ENCODE peak calls at places on chromosomes 1 and 21, in eight cellular contexts. O is nephron progenitor cell, Z is psoas muscle, S is adrenal gland, U is sigmoid colon, Q is ascending aorta, M is cardiac fibroblast, W is RWPE2. Y is an unnamed sample.

GRCh38 chr1:29119365-29119929 is 4.3 kb downstream of the TMEM200B start:
- DNase-seq in O (no peak), Z (no peak), S (no peak), U (no peak), Q (no peak), M (no peak), W (no peak), Y (no peak)

GRCh38 chr1:202711949-202712635 is 1.8 kb upstream of the SYT2 start:
- DNase-seq in O (no peak), Z (no peak), S (no peak), U (peak), Q (peak), M (no peak), W (no peak), Y (no peak)

GRCh38 chr1:102566182-102566581 is 542.1 kb downstream of the COL11A1 start:
- DNase-seq in O (no peak), Z (no peak), S (no peak), U (no peak), Q (no peak), M (no peak), W (no peak), Y (no peak)

GRCh38 chr21:36630485-36631206 is 68.3 kb upstream of the SIM2 start:
- DNase-seq in O (peak), Z (peak), S (peak), U (no peak), Q (no peak), M (peak), W (no peak), Y (no peak)

GRCh38 chr21:44082648-44083436 is 24.4 kb upstream of the PWP2 start:
- DNase-seq in O (no peak), Z (no peak), S (no peak), U (no peak), Q (peak), M (no peak), W (no peak), Y (peak)

GRCh38 chr1:56992318-56993136 is 26.7 kb upstream of the C8B start:
- DNase-seq in O (no peak), Z (no peak), S (no peak), U (no peak), Q (no peak), M (no peak), W (no peak), Y (no peak)

GRCh38 chr1:208174736-208175507 is 69.3 kb downstream of the PLXNA2 start:
- DNase-seq in O (no peak), Z (no peak), S (no peak), U (no peak), Q (no peak), M (peak), W (no peak), Y (no peak)

GRCh38 chr1:53175302-53175913 is 21.2 kb upstream of the CPT2 start:
- DNase-seq in O (no peak), Z (no peak), S (no peak), U (no peak), Q (no peak), M (peak), W (no peak), Y (no peak)

GRCh38 chr21:41677671-41678015 is 89.2 kb downstream of the RIPK4 start:
- DNase-seq in O (no peak), Z (no peak), S (no peak), U (no peak), Q (no peak), M (no peak), W (no peak), Y (peak)

GRCh38 chr1:56788102-56788501 is 31.1 kb downstream of the FYB2 start:
- DNase-seq in O (no peak), Z (no peak), S (no peak), U (no peak), Q (no peak), M (no peak), W (no peak), Y (no peak)

GRCh38 chr1:58722967-58723366 is 23.1 kb upstream of the MYSM1 start:
- DNase-seq in O (no peak), Z (no peak), S (no peak), U (no peak), Q (no peak), M (peak), W (no peak), Y (no peak)

GRCh38 chr1:27402349-27402754 is 9.9 kb downstream of the GPR3 start:
- DNase-seq in O (no peak), Z (peak), S (peak), U (peak), Q (peak), M (peak), W (no peak), Y (no peak)

DNA sequence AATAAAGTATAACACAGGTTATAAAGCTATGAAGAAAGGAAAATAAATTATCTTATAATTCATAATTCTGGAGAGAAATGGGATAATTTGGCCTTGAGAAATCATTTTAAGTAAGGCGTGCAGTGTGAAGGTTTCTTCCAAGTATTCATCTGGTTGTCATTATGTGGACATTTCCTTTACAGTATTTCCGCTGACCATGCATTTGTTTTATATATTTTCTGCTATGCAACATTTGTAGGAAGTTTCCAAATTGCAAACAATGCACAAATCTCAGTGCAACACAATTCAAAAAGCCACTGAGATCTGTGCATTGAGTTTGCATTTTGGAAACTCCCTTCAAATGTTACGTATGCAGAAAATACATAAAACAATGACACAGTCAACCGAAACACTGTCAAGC is 17.8 kb downstream of the ZNF670 start:
- DNase-seq in O (no peak), Z (no peak), S (no peak), U (no peak), Q (no peak), M (no peak), W (no peak), Y (no peak)
- TF ChIP-seq CTCF in O (no peak), Z (no peak), S (no peak), U (no peak), Q (no peak), M (no peak), W (no peak), Y (no peak)

GRCh38 chr1:204619721-204620120 is 65.8 kb downstream of the LRRN2 start:
- DNase-seq in O (no peak), Z (no peak), S (no peak), U (no peak), Q (no peak), M (no peak), W (no peak), Y (no peak)
- TF ChIP-seq CTCF in O (no peak), Z (no peak), S (no peak), U (no peak), Q (no peak), M (no peak), W (no peak), Y (no peak)

GRCh38 chr1:206590025-206590834 is 22.0 kb downstream of the EIF2D start:
- DNase-seq in O (no peak), Z (no peak), S (peak), U (no peak), Q (no peak), M (peak), W (no peak), Y (no peak)
- TF ChIP-seq CTCF in O (no peak), Z (peak), S (no peak), U (peak), Q (peak), M (peak), W (peak), Y (peak)

DNA sequence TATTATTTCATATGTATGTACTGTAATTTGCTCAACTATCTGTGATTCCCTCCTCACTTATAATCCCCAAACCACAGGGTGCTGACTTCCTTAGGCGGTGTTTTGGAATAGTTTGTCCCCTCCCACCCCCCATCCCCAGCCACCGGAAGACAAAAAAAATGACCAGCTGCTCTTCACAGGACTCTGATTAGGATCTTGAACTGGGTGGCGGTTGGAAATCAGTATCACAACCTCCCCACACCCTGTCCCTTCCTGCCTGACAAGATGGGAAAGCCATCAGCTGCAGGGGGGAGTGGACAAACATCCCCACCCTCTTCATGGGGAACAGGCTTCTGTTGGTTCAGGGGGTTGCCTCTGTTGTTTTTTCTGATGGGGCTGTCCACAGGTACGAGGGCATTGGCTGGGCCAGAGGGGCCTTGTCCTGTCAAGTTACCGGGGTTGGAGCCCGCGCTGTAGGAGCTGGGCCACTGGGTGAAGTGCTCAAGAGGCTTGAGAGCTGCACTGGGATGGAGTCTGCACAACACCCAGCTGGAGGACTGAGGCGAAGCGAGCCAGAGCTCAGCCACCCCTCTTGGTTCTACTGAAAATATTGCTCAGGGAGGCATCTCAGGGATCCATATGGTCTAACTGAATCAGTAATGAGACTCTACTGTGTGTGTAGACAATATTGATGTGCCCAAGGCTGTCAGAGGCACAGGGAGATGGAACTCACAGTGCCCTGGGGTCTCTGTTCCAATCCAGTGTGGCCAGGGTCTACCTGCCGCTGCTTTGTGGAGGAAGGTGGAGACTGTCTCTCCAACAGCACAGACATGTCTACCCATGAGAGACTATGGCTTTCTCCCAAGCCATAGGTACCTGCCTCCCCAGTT is 28.2 kb downstream of the NAV1 start:
- DNase-seq in O (no peak), Z (no peak), S (no peak), U (peak), Q (no peak), M (no peak), W (no peak), Y (no peak)
- TF ChIP-seq CTCF in O (no peak), Z (no peak), S (no peak), U (no peak), Q (no peak), M (no peak), W (no peak), Y (no peak)

GRCh38 chr1:46478721-46479485 is 10.7 kb upstream of the DMBX1 start:
- DNase-seq in O (no peak), Z (no peak), S (no peak), U (no peak), Q (no peak), M (no peak), W (no peak), Y (no peak)

GRCh38 chr1:46481961-46482360 is 7.7 kb upstream of the DMBX1 start:
- DNase-seq in O (no peak), Z (no peak), S (no peak), U (no peak), Q (no peak), M (no peak), W (no peak), Y (no peak)

GRCh38 chr1:46479744-46480350 is 9.8 kb upstream of the DMBX1 start:
- DNase-seq in O (no peak), Z (no peak), S (no peak), U (no peak), Q (no peak), M (no peak), W (no peak), Y (peak)

GRCh38 chr1:46483597-46483996 is 6.0 kb upstream of the DMBX1 start:
- DNase-seq in O (no peak), Z (no peak), S (no peak), U (no peak), Q (no peak), M (no peak), W (no peak), Y (no peak)

DNA sequence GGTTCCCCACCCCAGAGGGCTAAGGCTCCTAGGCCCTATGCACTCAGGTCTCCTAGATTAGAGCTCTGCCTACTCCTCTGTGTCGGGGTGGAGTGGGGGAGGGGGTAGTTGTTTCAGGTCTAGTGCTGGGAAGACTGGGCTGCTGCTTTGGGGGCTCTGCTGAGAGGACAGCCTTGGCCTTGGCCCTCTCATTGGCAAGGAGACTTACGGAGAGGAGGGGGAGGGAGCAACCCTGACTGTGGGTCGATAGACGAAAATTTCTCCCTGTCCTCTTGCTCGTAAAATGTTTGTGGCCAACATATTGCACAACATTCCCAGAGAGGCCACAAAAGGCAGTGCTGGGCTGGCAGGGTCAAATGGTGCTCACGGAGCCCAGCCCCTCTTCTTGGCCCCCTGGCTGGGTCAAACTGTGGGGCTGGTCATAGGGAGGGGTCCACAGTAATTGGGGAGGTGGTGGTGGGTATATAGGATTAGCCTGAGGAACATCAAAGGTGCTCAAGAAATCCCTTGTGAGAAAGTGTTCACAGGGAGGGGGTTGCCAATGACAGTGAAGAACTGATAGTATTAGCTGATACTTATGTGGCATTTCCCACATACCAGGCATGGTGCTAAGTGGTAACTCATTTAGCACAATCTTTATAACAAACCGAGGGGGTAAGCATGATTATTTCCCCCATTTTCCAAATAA is 8.5 kb upstream of the DMBX1 start:
- DNase-seq in O (no peak), Z (no peak), S (peak), U (no peak), Q (no peak), M (no peak), W (peak), Y (peak)
- TF ChIP-seq CTCF in O (no peak), Z (no peak), S (no peak), U (no peak), Q (no peak), M (no peak), W (no peak), Y (no peak)

GRCh38 chr1:155304558-155305063 is 3.4 kb upstream of the PKLR start:
- DNase-seq in O (no peak), Z (no peak), S (no peak), U (no peak), Q (no peak), M (no peak), W (no peak), Y (no peak)

GRCh38 chr1:155309423-155310021 is 856 bp downstream of the FDPS start:
- DNase-seq in O (no peak), Z (no peak), S (peak), U (no peak), Q (no peak), M (peak), W (no peak), Y (no peak)

GRCh38 chr1:155305881-155306391 is 2.7 kb upstream of the FDPS start:
- DNase-seq in O (no peak), Z (no peak), S (no peak), U (no peak), Q (no peak), M (no peak), W (no peak), Y (no peak)

GRCh38 chr1:155308493-155309422 is at the start of gene FDPS:
- DNase-seq in O (peak), Z (peak), S (peak), U (peak), Q (peak), M (peak), W (peak), Y (peak)

GRCh38 chr1:155307247-155307740 is 1.4 kb upstream of the FDPS start:
- DNase-seq in O (no peak), Z (no peak), S (peak), U (no peak), Q (no peak), M (peak), W (no peak), Y (no peak)
- TF ChIP-seq CTCF in O (peak), Z (peak), S (peak), U (peak), Q (no peak), M (peak), W (peak), Y (peak)

GRCh38 chr1:177921590-177921989 is 48.3 kb downstream of the SEC16B start:
- DNase-seq in O (no peak), Z (no peak), S (no peak), U (no peak), Q (no peak), M (no peak), W (no peak), Y (no peak)
- TF ChIP-seq CTCF in O (no peak), Z (no peak), S (no peak), U (no peak), Q (no peak), M (no peak), W (no peak), Y (no peak)

DNA sequence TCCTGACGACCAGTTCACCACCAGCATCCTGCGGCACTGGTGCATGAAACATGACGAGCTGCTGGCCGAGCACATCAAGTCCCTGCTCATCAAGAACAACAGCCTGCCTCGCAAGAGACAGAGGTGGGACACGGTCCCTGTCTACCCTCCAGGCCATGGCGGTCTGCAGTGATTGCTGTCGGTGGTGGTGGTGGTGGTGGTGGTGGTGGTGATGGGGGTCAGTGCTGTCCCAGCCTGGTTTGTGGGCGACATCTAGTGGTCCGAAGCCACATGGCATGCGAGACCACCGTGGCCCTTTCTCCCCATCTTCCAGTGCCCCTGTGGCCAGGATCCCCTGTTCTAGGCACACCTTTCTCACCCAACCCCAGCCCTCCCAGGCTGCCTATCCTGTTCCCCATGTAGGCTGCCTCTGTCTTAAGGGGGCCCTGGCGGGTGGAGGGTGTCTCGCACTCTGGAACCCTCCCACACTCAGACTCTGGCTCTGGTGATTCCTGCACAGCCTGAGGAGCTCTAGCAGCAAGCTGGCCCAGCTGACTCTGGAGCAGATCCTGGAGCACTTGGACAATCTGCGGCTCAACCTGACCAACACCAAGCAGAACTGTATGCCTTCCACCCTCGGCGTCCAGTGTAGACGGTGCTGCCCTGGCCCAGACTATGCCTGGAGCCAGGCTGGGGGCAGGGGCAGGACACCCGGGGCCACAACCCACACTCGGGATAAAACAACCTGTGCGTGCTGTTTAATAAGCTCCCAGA is 3.2 kb upstream of the SLC27A3 start:
- DNase-seq in O (peak), Z (no peak), S (no peak), U (no peak), Q (no peak), M (no peak), W (no peak), Y (peak)
- TF ChIP-seq CTCF in O (peak), Z (peak), S (peak), U (peak), Q (peak), M (peak), W (peak), Y (peak)